ENCODE peak calls at places on chromosomes 1 and 21, in eight cellular contexts. Q is H9, F is IMR-90, E is PC-3, R is neuronal stem cell, S is fibroblast of lung, Y is GM23248, I is mammary epithelial cell. J is an unnamed sample. For H3K4me1, the result is how much of the 10 kb centered on the place peaks cover.

GRCh38 chr1:32716312-32717126 is 13.9 kb upstream of the SYNC start:
- DNase-seq in I (peak), F (no peak), Q (peak), R (peak), S (no peak), E (peak), Y (no peak), J (no peak)

GRCh38 chr1:170221031-170221430 is 75.3 kb downstream of the NTMT2 start:
- DNase-seq in E (no peak), I (no peak), Q (no peak), F (no peak), R (no peak), S (no peak), Y (peak), J (no peak)

GRCh38 chr1:96388421-96389310 is 332.9 kb upstream of the PTBP2 start:
- DNase-seq in S (peak), Y (peak), E (peak), I (no peak), R (no peak), Q (no peak), F (peak), J (peak)

GRCh38 chr1:43529206-43529731 is 1.4 kb upstream of the PTPRF start:
- DNase-seq in S (peak), R (peak), I (peak), Y (peak), E (peak), F (peak), Q (peak), J (peak)

GRCh38 chr1:170661646-170662411 is 2.1 kb upstream of the PRRX1 start:
- DNase-seq in Q (peak), S (peak), F (peak), Y (peak), R (no peak), E (no peak), I (no peak), J (peak)

GRCh38 chr1:150256549-150257341 is 829 bp upstream of the CA14 start:
- DNase-seq in S (no peak), F (no peak), Q (peak), Y (peak), I (no peak), E (no peak), R (peak), J (peak)

GRCh38 chr21:42665484-42665883 is 12.1 kb downstream of the PDE9A start:
- DNase-seq in E (no peak), S (no peak), I (no peak), Q (no peak), Y (no peak), F (no peak), R (no peak), J (no peak)

GRCh38 chr1:18849252-18849651 is 10.2 kb downstream of the TAS1R2 start:
- DNase-seq in S (no peak), R (no peak), Q (no peak), I (no peak), Y (no peak), E (no peak), F (no peak), J (no peak)

GRCh38 chr1:154386643-154387352 is 18.3 kb upstream of the IL6R start:
- DNase-seq in Q (no peak), S (no peak), E (no peak), F (no peak), I (no peak), R (no peak), Y (peak), J (no peak)

GRCh38 chr1:161531986-161532875 is 7.9 kb downstream of the HSPA6 start:
- DNase-seq in Y (no peak), Q (peak), I (no peak), S (peak), R (peak), F (peak), E (no peak), J (peak)

GRCh38 chr1:99659755-99660210 is 13.9 kb downstream of the PALMD start:
- DNase-seq in Y (peak), F (peak), E (peak), Q (no peak), I (peak), R (no peak), S (no peak), J (peak)

GRCh38 chr1:100145116-100145515 is 12.2 kb downstream of the TRMT13 start:
- DNase-seq in Q (no peak), R (no peak), E (no peak), F (peak), S (no peak), I (no peak), Y (no peak), J (no peak)

GRCh38 chr1:59976194-59977074 is 49.9 kb upstream of the CYP2J2 start:
- DNase-seq in Y (peak), S (peak), R (peak), Q (peak), F (peak), I (peak), E (peak), J (peak)

GRCh38 chr1:190084552-190084951 is 393.1 kb downstream of the BRINP3 start:
- DNase-seq in F (no peak), S (no peak), Y (no peak), R (no peak), Q (peak), I (no peak), E (peak), J (no peak)

GRCh38 chr1:187294421-187295201 is 465.9 kb downstream of the PLA2G4A start:
- DNase-seq in Y (no peak), F (no peak), R (no peak), Q (no peak), S (no peak), I (no peak), E (no peak), J (no peak)

GRCh38 chr1:208137144-208137682 is 107.0 kb downstream of the PLXNA2 start:
- DNase-seq in E (peak), I (peak), Y (peak), R (no peak), Q (no peak), F (peak), S (peak), J (no peak)

GRCh38 chr1:119327436-119328155 is 41.0 kb upstream of the HAO2 start:
- DNase-seq in E (no peak), S (peak), Q (peak), Y (peak), R (peak), F (no peak), I (no peak), J (peak)

GRCh38 chr21:46423546-46424061 is 35.1 kb upstream of the DIP2A start:
- DNase-seq in Q (no peak), E (no peak), F (no peak), S (no peak), I (no peak), R (no peak), Y (no peak), J (no peak)

DNA sequence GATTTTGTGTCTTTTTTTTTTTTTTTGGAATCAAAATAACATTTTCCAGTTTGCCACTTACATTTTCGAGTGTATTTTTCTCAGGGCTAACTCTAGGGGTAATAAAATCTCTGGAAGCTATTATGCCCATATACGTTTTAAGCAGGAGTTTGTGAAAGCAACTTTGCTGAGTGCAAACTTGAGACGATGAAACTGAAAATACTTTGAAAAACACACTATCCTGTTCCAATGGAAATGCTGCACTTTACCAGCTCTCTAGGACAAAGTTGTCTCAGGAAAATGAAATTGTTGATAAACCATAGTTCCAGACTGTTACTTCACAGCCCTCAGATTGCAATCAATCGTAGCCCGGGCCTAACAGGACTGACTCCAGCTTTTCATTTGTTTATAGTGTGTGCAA is 220.7 kb upstream of the PKN2 start:
- DNase-seq in E (no peak), Y (no peak), I (no peak), S (peak), Q (no peak), F (no peak), R (no peak), J (peak)
- H3K9ac ChIP-seq in E (no peak), Y (peak), I (no peak), S (no peak), Q (no peak), F (no peak), R (no peak), J (peak)

DNA sequence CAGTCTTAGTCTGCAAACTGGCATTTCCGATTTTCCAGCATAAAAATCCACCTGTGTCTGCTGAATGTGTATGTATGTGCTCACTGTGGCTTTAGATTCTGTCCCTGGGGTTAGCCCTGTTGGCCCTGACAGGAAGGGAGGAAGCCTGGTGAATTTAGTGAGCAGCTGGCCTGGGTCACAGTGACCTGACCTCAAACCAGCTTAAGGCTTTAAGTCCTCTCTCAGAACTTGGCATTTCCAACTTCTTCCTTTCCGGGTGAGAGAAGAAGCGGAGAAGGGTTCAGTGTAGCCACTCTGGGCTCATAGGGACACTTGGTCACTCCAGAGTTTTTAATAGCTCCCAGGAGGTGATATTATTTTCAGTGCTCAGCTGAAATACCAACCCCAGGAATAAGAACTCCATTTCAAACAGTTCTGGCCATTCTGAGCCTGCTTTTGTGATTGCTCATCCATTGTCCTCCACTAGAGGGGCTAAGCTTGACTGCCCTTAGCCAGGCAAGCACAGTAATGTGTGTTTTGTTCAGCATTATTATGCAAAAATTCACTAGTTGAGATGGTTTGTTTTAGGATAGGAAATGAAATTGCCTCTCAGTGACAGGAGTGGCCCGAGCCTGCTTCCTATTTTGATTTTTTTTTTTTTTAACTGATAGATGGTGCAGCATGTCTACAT is 2.5 kb upstream of the OLFML3 start:
- DNase-seq in S (peak), Y (peak), F (peak), I (no peak), E (peak), Q (peak), R (peak), J (peak)
- H3K4me1 ChIP-seq in S (under half), Y (half or more), F (under half), I (under half), E (under half), Q (under half), R (under half), J (half or more)

GRCh38 chr1:92487078-92487605 is 417 bp upstream of the GFI1 start:
- DNase-seq in I (no peak), R (no peak), Q (no peak), E (no peak), F (no peak), Y (no peak), S (no peak), J (no peak)
- H3K9ac ChIP-seq in I (no peak), R (no peak), Q (no peak), E (no peak), F (no peak), Y (no peak), S (no peak), J (no peak)

GRCh38 chr1:198326915-198327314 is 170.1 kb downstream of the NEK7 start:
- DNase-seq in Q (no peak), S (no peak), I (no peak), R (no peak), Y (peak), F (no peak), E (no peak), J (no peak)
- H3K4me1 ChIP-seq in Q (under half), S (under half), I (under half), R (under half), Y (under half), F (under half), E (under half), J (under half)

DNA sequence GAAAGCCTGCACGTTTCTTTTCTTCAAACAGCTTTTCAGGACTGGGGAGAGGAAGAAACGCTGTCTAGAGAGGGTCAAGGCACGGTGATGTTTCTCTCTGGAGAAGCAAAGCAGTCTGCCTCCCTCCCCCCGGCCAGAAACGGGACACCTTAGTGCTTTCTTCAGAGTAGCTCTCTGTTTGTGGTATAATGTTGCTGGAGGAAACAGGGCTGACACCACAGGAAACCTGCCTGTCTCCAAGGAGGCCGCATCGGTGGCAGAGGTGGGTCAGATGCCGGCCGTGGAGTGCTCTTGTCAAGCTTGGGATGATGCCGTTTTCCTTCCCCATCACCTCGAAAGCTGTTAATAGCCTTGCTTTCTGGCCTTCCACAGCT is 139.4 kb downstream of the DHRS3 start:
- DNase-seq in E (no peak), R (no peak), Q (no peak), Y (no peak), S (no peak), I (no peak), F (no peak), J (no peak)
- H3K9ac ChIP-seq in E (peak), R (no peak), Q (no peak), Y (peak), S (peak), I (peak), F (peak), J (peak)

GRCh38 chr1:21935891-21936365 is 1.2 kb downstream of the HSPG2 start:
- DNase-seq in Q (no peak), Y (no peak), I (peak), S (no peak), R (no peak), E (peak), F (no peak), J (no peak)
- H3K4me1 ChIP-seq in Q (under half), Y (half or more), I (half or more), S (under half), R (under half), E (half or more), F (under half), J (half or more)

GRCh38 chr1:198496216-198497143 is 44.0 kb downstream of the ATP6V1G3 start:
- DNase-seq in Y (peak), S (peak), Q (no peak), R (no peak), I (peak), E (peak), F (peak), J (peak)
- H3K9ac ChIP-seq in Y (peak), S (no peak), Q (no peak), R (no peak), I (no peak), E (no peak), F (no peak), J (no peak)

GRCh38 chr1:158055854-158056253 is 62.4 kb downstream of the KIRREL1 start:
- DNase-seq in F (no peak), Q (peak), I (no peak), R (no peak), E (peak), Y (no peak), S (no peak), J (no peak)
- H3K4me1 ChIP-seq in F (under half), Q (under half), I (under half), R (under half), E (under half), Y (under half), S (under half), J (under half)

GRCh38 chr1:20589331-20590312 is 725 bp downstream of the CDA start:
- DNase-seq in Y (peak), R (no peak), I (no peak), Q (no peak), F (peak), S (peak), E (no peak), J (no peak)
- H3K9ac ChIP-seq in Y (peak), R (no peak), I (peak), Q (no peak), F (peak), S (no peak), E (peak), J (peak)

J was measured in adipocyte.